ENCODE peak calls at places on chromosomes 3 and 15, in ten cellular contexts. F is fibroblast of mammary gland, I is HFF-Myc, P is prostate gland, G is HuH-7, A is EL, B is thoracic aorta, E is Ammon's horn, Z is NCI-H69, L is H7. H is an unnamed sample.

GRCh38 chr15:92109485-92109884 is 256.0 kb downstream of the SLCO3A1 start:
- DNase-seq in F (no peak), I (no peak), P (no peak), G (no peak), A (no peak), B (no peak), E (no peak), Z (no peak), L (no peak), H (no peak)

GRCh38 chr3:195897853-195898415 is 10.4 kb downstream of the TNK2 start:
- DNase-seq in F (no peak), I (no peak), P (no peak), G (no peak), A (no peak), B (no peak), E (no peak), Z (peak; percentile 47), L (peak; percentile 82), H (no peak)

GRCh38 chr3:147797095-147797494 is 387.9 kb downstream of the ZIC1 start:
- DNase-seq in F (no peak), I (no peak), P (no peak), G (no peak), A (no peak), B (no peak), E (no peak), Z (peak; percentile 92), L (no peak), H (no peak)

GRCh38 chr15:65423977-65424679 is 1.4 kb upstream of the IGDCC4 start:
- DNase-seq in F (peak; percentile 64), I (no peak), P (no peak), G (no peak), A (peak; percentile 46), B (no peak), E (no peak), Z (peak; percentile 24), L (no peak), H (no peak)

GRCh38 chr3:99544819-99545281 is 93.5 kb upstream of the COL8A1 start:
- DNase-seq in F (peak; percentile 52), I (no peak), P (no peak), G (no peak), A (peak; percentile 92), B (no peak), E (no peak), Z (no peak), L (no peak), H (no peak)

GRCh38 chr15:60326343-60326742 is 71.4 kb downstream of the ANXA2 start:
- DNase-seq in F (no peak), I (no peak), P (no peak), G (no peak), A (no peak), B (no peak), E (no peak), Z (peak; percentile 48), L (no peak), H (no peak)

GRCh38 chr15:56028430-56028829 is 35.0 kb upstream of the NEDD4 start:
- DNase-seq in F (no peak), I (no peak), P (no peak), G (no peak), A (no peak), B (no peak), E (no peak), Z (no peak), L (no peak), H (no peak)

GRCh38 chr3:157294444-157294843 is 134.5 kb upstream of the CCNL1 start:
- DNase-seq in F (no peak), I (no peak), P (no peak), G (no peak), A (peak; percentile 56), B (no peak), E (no peak), Z (peak; percentile 16), L (no peak), H (no peak)

GRCh38 chr3:79515072-79515471 is 252.7 kb downstream of the ROBO1 start:
- DNase-seq in F (no peak), I (no peak), P (no peak), G (no peak), A (peak; percentile 1), B (no peak), E (peak; percentile 65), Z (peak; percentile 7), L (no peak), H (no peak)

GRCh38 chr3:100993309-100993708 is at the start of gene ABI3BP:
- DNase-seq in F (peak; percentile 94), I (peak; percentile 27), P (no peak), G (no peak), A (peak; percentile 89), B (peak; percentile 65), E (peak; percentile 56), Z (peak; percentile 10), L (peak; percentile 4), H (no peak)

GRCh38 chr15:38226867-38227266 is 25.8 kb upstream of the SPRED1 start:
- DNase-seq in F (peak; percentile 91), I (no peak), P (peak; percentile 35), G (peak; percentile 15), A (peak; percentile 81), B (no peak), E (peak; percentile 96), Z (peak; percentile 26), L (no peak), H (peak; percentile 8)

GRCh38 chr3:26484140-26484539 is 138.4 kb upstream of the LRRC3B start:
- DNase-seq in F (no peak), I (no peak), P (no peak), G (peak; percentile 10), A (peak; percentile 21), B (no peak), E (no peak), Z (peak; percentile 9), L (peak; percentile 23), H (no peak)

GRCh38 chr3:148757238-148757930 is 59.7 kb downstream of the AGTR1 start:
- DNase-seq in F (peak; percentile 92), I (peak; percentile 25), P (no peak), G (no peak), A (peak; percentile 75), B (no peak), E (no peak), Z (no peak), L (no peak), H (no peak)

GRCh38 chr3:58013973-58014649 is 5.9 kb downstream of the FLNB start:
- DNase-seq in F (peak; percentile 94), I (peak; percentile 93), P (no peak), G (no peak), A (peak; percentile 98), B (peak; percentile 45), E (peak; percentile 41), Z (peak; percentile 93), L (no peak), H (no peak)

GRCh38 chr3:119084371-119085069 is 49.9 kb upstream of the IGSF11 start:
- DNase-seq in F (no peak), I (no peak), P (no peak), G (no peak), A (no peak), B (no peak), E (no peak), Z (no peak), L (no peak), H (no peak)

GRCh38 chr15:60967728-60968127 is 261.4 kb downstream of the RORA start:
- DNase-seq in F (no peak), I (no peak), P (no peak), G (no peak), A (no peak), B (no peak), E (no peak), Z (no peak), L (no peak), H (no peak)

GRCh38 chr3:193040836-193041672 is 123.4 kb upstream of the MB21D2 start:
- DNase-seq in F (peak; percentile 55), I (no peak), P (peak; percentile 13), G (peak; percentile 29), A (peak; percentile 46), B (no peak), E (no peak), Z (peak; percentile 63), L (peak; percentile 56), H (no peak)

GRCh38 chr3:44198265-44198956 is 43.3 kb upstream of the TOPAZ1 start:
- DNase-seq in F (peak; percentile 75), I (peak; percentile 33), P (peak; percentile 68), G (peak; percentile 73), A (peak; percentile 70), B (peak; percentile 15), E (peak; percentile 88), Z (peak; percentile 56), L (peak; percentile 85), H (no peak)

GRCh38 chr15:67991706-67992105 is 62.4 kb upstream of the PIAS1 start:
- DNase-seq in F (no peak), I (no peak), P (no peak), G (no peak), A (no peak), B (no peak), E (no peak), Z (no peak), L (no peak), H (no peak)

GRCh38 chr3:45762647-45763330 is 33.5 kb downstream of the SLC6A20 start:
- DNase-seq in F (no peak), I (no peak), P (no peak), G (no peak), A (no peak), B (no peak), E (no peak), Z (no peak), L (no peak), H (no peak)

GRCh38 chr3:177459397-177459796 is 262.1 kb upstream of the TBL1XR1 start:
- DNase-seq in F (peak; percentile 92), I (no peak), P (no peak), G (no peak), A (peak; percentile 66), B (no peak), E (no peak), Z (no peak), L (no peak), H (no peak)

GRCh38 chr15:60326824-60327654 is 70.7 kb downstream of the ANXA2 start:
- DNase-seq in F (peak; percentile 60), I (peak; percentile 36), P (peak; percentile 33), G (peak; percentile 19), A (peak; percentile 62), B (no peak), E (peak; percentile 58), Z (peak; percentile 82), L (no peak), H (no peak)

GRCh38 chr3:71710906-71711494 is 14.2 kb downstream of the EIF4E3 start:
- DNase-seq in F (peak; percentile 71), I (peak; percentile 26), P (no peak), G (peak; percentile 20), A (peak; percentile 37), B (no peak), E (peak; percentile 82), Z (peak; percentile 59), L (peak; percentile 67), H (no peak)

GRCh38 chr3:33490641-33491241 is 50.5 kb upstream of the UBP1 start:
- DNase-seq in F (no peak), I (no peak), P (no peak), G (no peak), A (no peak), B (no peak), E (no peak), Z (peak; percentile 46), L (no peak), H (no peak)

GRCh38 chr3:101567528-101568317 is 6.1 kb downstream of the TRMT10C start:
- DNase-seq in F (peak; percentile 6), I (peak; percentile 14), P (no peak), G (no peak), A (peak; percentile 69), B (no peak), E (no peak), Z (no peak), L (no peak), H (no peak)

GRCh38 chr15:98599911-98600685 is 48.2 kb upstream of the IGF1R start:
- DNase-seq in F (peak; percentile 64), I (peak; percentile 20), P (peak; percentile 44), G (no peak), A (peak; percentile 59), B (no peak), E (peak; percentile 47), Z (no peak), L (peak; percentile 64), H (no peak)

GRCh38 chr3:127770671-127771370 is 51.5 kb downstream of the MGLL start:
- DNase-seq in F (no peak), I (no peak), P (no peak), G (no peak), A (peak; percentile 63), B (no peak), E (no peak), Z (peak; percentile 89), L (no peak), H (no peak)

GRCh38 chr15:55796321-55796965 is 53.5 kb upstream of the PRTG start:
- DNase-seq in F (peak; percentile 19), I (no peak), P (no peak), G (no peak), A (peak; percentile 17), B (no peak), E (no peak), Z (peak; percentile 79), L (no peak), H (no peak)